ENCODE peak calls at places on chromosomes 11 and 22, in ten cellular contexts. P is neural crest cell, E is MM.1S, A is fibroblast of villous mesenchyme, R is upper lobe of right lung, V is epithelial cell of esophagus, H is WTC11, U is omental fat pad, W is foreskin fibroblast, S is body of pancreas. K is an unnamed sample.

GRCh38 chr11:117026593-117027330 is 71.5 kb downstream of the SIK3 start:
- DNase-seq in E (no peak), P (no peak), H (no peak), S (no peak), R (no peak), U (no peak), W (peak; percentile 78), A (peak; percentile 68), V (peak; percentile 86), K (no peak)

GRCh38 chr11:114102993-114103896 is 43.7 kb downstream of the ZBTB16 start:
- DNase-seq in H (no peak), P (no peak), A (no peak), U (no peak), W (no peak), R (no peak), E (no peak), S (no peak), V (no peak), K (peak; percentile 70)

GRCh38 chr11:124868322-124869274 is 3.4 kb downstream of the ROBO3 start:
- DNase-seq in A (no peak), P (no peak), V (no peak), W (no peak), R (no peak), H (peak; percentile 41), E (no peak), U (no peak), S (no peak), K (no peak)

GRCh38 chr22:29009148-29009547 is 52.5 kb downstream of the C22orf31 start:
- DNase-seq in A (no peak), P (no peak), U (no peak), V (no peak), R (no peak), H (no peak), E (no peak), S (no peak), W (no peak), K (no peak)

GRCh38 chr11:62647609-62648005 is 1.2 kb upstream of the GANAB start:
- DNase-seq in R (no peak), P (no peak), S (no peak), V (no peak), H (no peak), W (no peak), E (no peak), A (no peak), U (no peak), K (no peak)

GRCh38 chr11:105489431-105489830 is 120.4 kb upstream of the GRIA4 start:
- DNase-seq in H (no peak), S (no peak), W (peak; percentile 3), U (no peak), E (no peak), R (no peak), A (peak; percentile 39), V (peak; percentile 2), P (peak; percentile 6), K (no peak)

GRCh38 chr11:10443152-10443551 is 11.9 kb upstream of the AMPD3 start:
- DNase-seq in P (no peak), H (no peak), A (no peak), U (no peak), V (peak; percentile 32), W (no peak), R (no peak), E (no peak), S (no peak), K (no peak)

GRCh38 chr22:39317756-39318506 is 1.5 kb downstream of the RPL3 start:
- DNase-seq in R (no peak), E (no peak), S (no peak), V (peak; percentile 49), W (peak; percentile 41), U (no peak), P (no peak), A (peak; percentile 64), H (no peak), K (no peak)

GRCh38 chr11:113529606-113530005 is 54.4 kb upstream of the DRD2 start:
- DNase-seq in S (no peak), E (no peak), R (no peak), U (no peak), W (no peak), H (no peak), P (no peak), A (no peak), V (no peak), K (no peak)

GRCh38 chr11:47356129-47356997 is 3.9 kb upstream of the MYBPC3 start:
- DNase-seq in H (no peak), V (no peak), W (no peak), A (no peak), P (no peak), S (no peak), R (no peak), E (no peak), U (no peak), K (no peak)

GRCh38 chr11:106304274-106304673 is 226.8 kb downstream of the AASDHPPT start:
- DNase-seq in V (peak; percentile 52), U (no peak), E (no peak), P (no peak), S (no peak), A (peak; percentile 16), W (peak; percentile 53), H (no peak), R (no peak), K (no peak)

GRCh38 chr11:62020661-62021060 is 53.2 kb upstream of the FTH1 start:
- DNase-seq in A (no peak), E (no peak), V (no peak), R (peak; percentile 54), S (no peak), H (no peak), P (no peak), W (no peak), U (no peak), K (no peak)

DNA sequence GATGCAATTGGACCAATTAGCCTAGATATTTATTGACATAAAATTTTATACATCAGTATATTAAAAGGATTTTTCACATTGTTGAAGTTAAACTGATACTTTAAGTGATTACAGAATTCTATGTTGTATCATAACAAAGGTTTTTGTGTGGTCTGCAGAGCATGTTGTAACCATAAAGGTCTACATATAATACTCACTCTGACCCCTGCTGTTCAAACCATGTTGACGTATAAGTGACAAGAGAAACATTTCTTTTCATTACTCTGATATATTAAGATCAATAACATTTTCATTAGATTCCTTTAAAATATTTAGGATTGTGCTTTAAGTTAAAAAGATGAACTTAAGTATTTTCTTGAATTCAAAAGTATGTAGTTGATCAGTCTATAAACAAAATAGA is 63.9 kb downstream of the GAS2 start:
- DNase-seq in V (peak; percentile 49), W (no peak), R (no peak), U (no peak), H (no peak), A (no peak), E (peak; percentile 51), S (no peak), P (no peak), K (no peak)
- TF ChIP-seq CTCF in V (peak; percentile 30), W (no peak), R (no peak), U (no peak), H (no peak), A (no peak), E (peak; percentile 32), S (peak; percentile 58), P (peak; percentile 49), K (peak; percentile 42)

GRCh38 chr11:107606122-107606521 is 15.2 kb downstream of the ELMOD1 start:
- DNase-seq in P (no peak), A (no peak), V (peak; percentile 9), W (no peak), U (no peak), H (peak; percentile 30), S (no peak), E (peak; percentile 23), R (no peak), K (no peak)
- TF ChIP-seq CTCF in P (no peak), A (peak; percentile 24), V (no peak), W (no peak), U (no peak), H (no peak), S (no peak), E (peak; percentile 24), R (no peak), K (peak; percentile 16)

DNA sequence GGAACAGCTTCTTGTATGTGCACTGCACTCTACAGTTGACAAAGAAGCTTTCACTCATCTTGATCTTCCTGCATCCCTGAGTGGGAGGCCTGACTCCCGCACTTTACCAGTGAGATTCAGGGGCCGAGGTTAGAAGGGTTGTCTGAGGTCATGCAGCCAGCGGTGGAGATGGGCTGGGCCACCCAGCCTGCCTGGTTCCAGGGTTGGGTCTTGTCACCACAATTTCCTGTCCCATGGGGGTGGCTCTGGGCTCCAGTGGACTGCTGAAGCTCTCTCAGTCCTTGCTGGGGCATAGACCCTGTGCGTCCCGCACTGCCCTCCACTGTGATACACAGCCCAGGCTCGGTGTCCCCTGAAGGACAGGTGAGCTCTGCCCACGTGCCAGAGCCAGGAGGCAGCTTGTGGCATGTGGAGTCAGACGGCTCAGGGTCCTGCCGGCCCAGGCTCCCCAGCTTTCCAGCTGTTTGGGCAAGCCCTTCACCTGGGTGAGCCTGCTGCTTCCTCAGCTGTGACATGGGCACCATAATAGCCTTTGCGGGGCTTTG is 6.9 kb upstream of the MYO7A start:
- DNase-seq in P (no peak), E (no peak), R (no peak), A (no peak), H (no peak), W (no peak), S (no peak), V (no peak), U (no peak), K (peak; percentile 23)
- TF ChIP-seq CTCF in P (no peak), E (no peak), R (no peak), A (no peak), H (no peak), W (no peak), S (no peak), V (no peak), U (no peak), K (no peak)

GRCh38 chr11:12053606-12054361 is 45.4 kb upstream of the DKK3 start:
- DNase-seq in P (no peak), V (no peak), R (no peak), W (peak; percentile 35), S (no peak), U (no peak), A (no peak), E (no peak), H (no peak), K (no peak)

GRCh38 chr11:12052676-12053605 is 44.5 kb upstream of the DKK3 start:
- DNase-seq in W (no peak), S (no peak), A (no peak), H (peak; percentile 42), V (no peak), U (no peak), P (no peak), R (no peak), E (no peak), K (no peak)

GRCh38 chr11:12057299-12057980 is 49.0 kb upstream of the DKK3 start:
- DNase-seq in S (no peak), W (no peak), P (no peak), U (no peak), A (no peak), H (no peak), V (no peak), E (no peak), R (no peak), K (no peak)

GRCh38 chr11:12058425-12059115 is 50.1 kb upstream of the DKK3 start:
- DNase-seq in W (no peak), U (no peak), R (no peak), S (no peak), E (no peak), V (no peak), P (no peak), A (no peak), H (no peak), K (no peak)

DNA sequence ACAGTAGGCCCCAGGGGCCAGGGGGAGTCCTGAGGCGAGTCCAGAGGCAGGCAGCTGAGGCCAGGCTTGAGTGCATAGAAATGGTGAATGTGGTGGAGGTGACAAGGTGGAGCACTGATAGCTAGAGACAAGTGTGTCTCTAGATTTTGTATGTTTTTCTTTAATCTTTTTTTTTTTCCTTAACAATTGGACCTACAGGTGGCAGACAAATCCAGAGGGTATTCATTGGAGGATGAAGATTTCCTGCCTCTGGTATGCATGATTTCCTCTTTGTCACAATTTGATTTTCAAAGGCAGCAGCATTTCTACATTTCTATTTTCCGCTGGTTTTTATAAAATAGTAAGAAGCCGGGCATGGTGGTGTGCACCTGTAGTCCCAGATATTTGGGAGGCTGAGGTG is 47.7 kb upstream of the DKK3 start:
- DNase-seq in E (no peak), P (no peak), V (no peak), S (no peak), U (no peak), H (no peak), R (no peak), W (no peak), A (no peak), K (no peak)
- TF ChIP-seq CTCF in E (no peak), P (no peak), V (no peak), S (no peak), U (no peak), H (no peak), R (no peak), W (no peak), A (no peak), K (peak; percentile 8)